ENCODE peak calls at places on chromosomes 6 and 20, in eight cellular contexts. R, V, E, S, J, D, Y and N are unnamed samples.

GRCh38 chr20:34629904-34630303 is 47.0 kb downstream of the PIGU start:
- DNase-seq in J (no peak), D (no peak), S (no peak), V (no peak), R (no peak), E (no peak), Y (no peak), N (no peak)

GRCh38 chr6:42796171-42796570 is 14.3 kb downstream of the BICRAL start:
- DNase-seq in Y (no peak), S (no peak), J (no peak), R (no peak), E (no peak), V (no peak), D (no peak), N (no peak)

GRCh38 chr20:48162621-48163020 is 377.3 kb upstream of the SULF2 start:
- DNase-seq in Y (no peak), D (no peak), J (no peak), V (no peak), R (no peak), S (no peak), E (no peak), N (no peak)

GRCh38 chr20:22302039-22302438 is 282.3 kb downstream of the FOXA2 start:
- DNase-seq in J (no peak), V (no peak), S (no peak), R (no peak), E (no peak), Y (no peak), D (no peak), N (no peak)

GRCh38 chr20:25071722-25072121 is 10.2 kb downstream of the VSX1 start:
- DNase-seq in R (peak), D (no peak), S (no peak), V (no peak), E (no peak), Y (peak), J (no peak), N (no peak)

GRCh38 chr6:2655844-2656433 is 94.8 kb downstream of the MYLK4 start:
- DNase-seq in V (no peak), J (no peak), S (no peak), R (no peak), D (no peak), Y (no peak), E (no peak), N (no peak)

GRCh38 chr6:52260634-52261033 is 16.3 kb upstream of the IL17F start:
- DNase-seq in V (no peak), Y (no peak), D (no peak), J (no peak), R (no peak), S (no peak), E (no peak), N (no peak)

GRCh38 chr6:68008445-68008844 is 626.6 kb upstream of the ADGRB3 start:
- DNase-seq in V (no peak), S (peak), J (no peak), Y (no peak), E (no peak), D (no peak), R (no peak), N (no peak)

GRCh38 chr20:14234666-14235295 is 102.6 kb downstream of the FLRT3 start:
- DNase-seq in S (no peak), J (no peak), R (no peak), V (no peak), D (no peak), Y (no peak), E (no peak), N (no peak)

GRCh38 chr6:24430086-24430485 is 27.4 kb downstream of the MRS2 start:
- DNase-seq in E (no peak), Y (no peak), R (no peak), D (no peak), S (no peak), J (no peak), V (no peak), N (no peak)

GRCh38 chr6:76026101-76026500 is 46.4 kb downstream of the IMPG1 start:
- DNase-seq in S (no peak), J (no peak), Y (peak), R (no peak), V (no peak), E (no peak), D (no peak), N (peak)

GRCh38 chr6:12459945-12460800 is 170.0 kb downstream of the EDN1 start:
- DNase-seq in D (no peak), Y (no peak), R (no peak), E (no peak), S (no peak), V (no peak), J (no peak), N (no peak)

GRCh38 chr6:105431226-105431625 is 28.3 kb upstream of the PREP start:
- DNase-seq in J (no peak), R (no peak), D (peak), S (peak), Y (no peak), V (peak), E (peak), N (peak)

GRCh38 chr6:26087284-26088115 is at the start of gene HFE:
- DNase-seq in D (no peak), Y (peak), E (peak), J (peak), V (peak), S (no peak), R (peak), N (no peak)

GRCh38 chr6:40631760-40632159 is 44.6 kb upstream of the LRFN2 start:
- DNase-seq in D (no peak), V (no peak), S (no peak), J (no peak), E (peak), Y (no peak), R (no peak), N (no peak)

GRCh38 chr6:154951400-154952200 is 43.5 kb upstream of the TIAM2 start:
- DNase-seq in Y (no peak), J (no peak), E (no peak), D (no peak), S (no peak), R (no peak), V (no peak), N (no peak)

GRCh38 chr6:34912715-34913464 is 23.8 kb downstream of the ANKS1A start:
- DNase-seq in Y (no peak), J (no peak), R (no peak), S (peak), V (no peak), D (peak), E (no peak), N (no peak)

GRCh38 chr6:31972709-31973350 is 892 bp upstream of the DXO start:
- DNase-seq in R (no peak), Y (no peak), S (no peak), E (no peak), V (no peak), D (no peak), J (peak), N (no peak)

GRCh38 chr20:44747166-44748004 is 1.7 kb downstream of the KCNK15 start:
- DNase-seq in J (peak), D (peak), V (peak), Y (peak), R (peak), E (peak), S (peak), N (peak)

GRCh38 chr6:101232946-101233345 is 160.6 kb upstream of the GRIK2 start:
- DNase-seq in V (no peak), J (no peak), E (no peak), Y (no peak), D (no peak), R (no peak), S (no peak), N (no peak)

GRCh38 chr6:75096986-75097385 is 108.9 kb downstream of the COL12A1 start:
- DNase-seq in J (no peak), S (no peak), V (no peak), Y (no peak), R (no peak), D (no peak), E (no peak), N (no peak)

GRCh38 chr6:113854531-113855499 is 2.3 kb upstream of the MARCKS start:
- DNase-seq in R (peak), Y (peak), E (peak), S (peak), J (peak), V (peak), D (peak), N (no peak)

GRCh38 chr20:58850693-58851174 is at the start of gene GNAS-AS1:
- DNase-seq in Y (peak), R (peak), E (peak), J (peak), D (peak), S (peak), V (peak), N (no peak)

GRCh38 chr20:58883243-58883691 is 30.8 kb downstream of the GNAS start:
- DNase-seq in J (no peak), D (no peak), S (no peak), R (no peak), E (no peak), Y (no peak), V (no peak), N (no peak)

GRCh38 chr6:90199900-90200299 is 96.7 kb downstream of the BACH2 start:
- DNase-seq in Y (no peak), D (no peak), J (no peak), V (no peak), S (no peak), E (no peak), R (no peak), N (no peak)

GRCh38 chr6:138522611-138523010 is 23.3 kb upstream of the NHSL1 start:
- DNase-seq in D (no peak), Y (no peak), V (no peak), R (no peak), E (no peak), S (peak), J (no peak), N (no peak)